ENCODE peak calls at places on chromosomes 7 and 10, in seven cellular contexts. R, X, H, V, S, F and I are unnamed samples.

GRCh38 chr7:143882611-143883078 is 19.3 kb downstream of the TCAF1 start:
- DNase-seq in R (no peak), X (peak), H (no peak), V (peak), S (peak), F (no peak), I (peak)

GRCh38 chr10:31204090-31204489 is 114.9 kb upstream of the ZEB1 start:
- DNase-seq in R (no peak), X (no peak), H (no peak), V (peak), S (peak), F (no peak), I (no peak)

GRCh38 chr7:134184767-134185166 is 57.6 kb downstream of the LRGUK start:
- DNase-seq in R (no peak), X (no peak), H (no peak), V (peak), S (peak), F (no peak), I (no peak)

GRCh38 chr7:131513245-131514061 is 43.0 kb downstream of the PODXL start:
- DNase-seq in R (peak), X (peak), H (peak), V (peak), S (peak), F (peak), I (peak)

GRCh38 chr7:131945313-131945831 is 388.9 kb upstream of the PODXL start:
- DNase-seq in R (peak), X (peak), H (no peak), V (peak), S (peak), F (no peak), I (no peak)

GRCh38 chr10:94500063-94500462 is 45.5 kb upstream of the HELLS start:
- DNase-seq in R (no peak), X (no peak), H (no peak), V (peak), S (no peak), F (no peak), I (no peak)

GRCh38 chr7:159093351-159093971 is 51.2 kb downstream of the VIPR2 start:
- DNase-seq in R (no peak), X (no peak), H (no peak), V (no peak), S (no peak), F (no peak), I (peak)

GRCh38 chr10:119415121-119415520 is 127.4 kb downstream of the RGS10 start:
- DNase-seq in R (no peak), X (no peak), H (no peak), V (no peak), S (no peak), F (no peak), I (no peak)

GRCh38 chr7:29812185-29812876 is 6.0 kb downstream of the WIPF3 start:
- DNase-seq in R (no peak), X (no peak), H (no peak), V (no peak), S (peak), F (no peak), I (no peak)

GRCh38 chr10:29387269-29387668 is 98.4 kb downstream of the LYZL1 start:
- DNase-seq in R (no peak), X (no peak), H (no peak), V (no peak), S (no peak), F (no peak), I (no peak)

GRCh38 chr7:1912472-1913289 is 242.6 kb downstream of the ELFN1 start:
- DNase-seq in R (no peak), X (no peak), H (no peak), V (peak), S (peak), F (no peak), I (no peak)

GRCh38 chr7:118057404-118057803 is 126.6 kb upstream of the LSM8 start:
- DNase-seq in R (no peak), X (no peak), H (no peak), V (no peak), S (no peak), F (no peak), I (no peak)

GRCh38 chr7:159006610-159007130 is 138.0 kb downstream of the VIPR2 start:
- DNase-seq in R (no peak), X (no peak), H (no peak), V (no peak), S (no peak), F (no peak), I (no peak)

GRCh38 chr7:27193335-27194001 is 6.4 kb downstream of the HOXA13 start:
- DNase-seq in R (no peak), X (no peak), H (no peak), V (peak), S (no peak), F (no peak), I (no peak)

GRCh38 chr10:28326516-28327493 is 23.9 kb upstream of the MPP7 start:
- DNase-seq in R (no peak), X (no peak), H (no peak), V (peak), S (peak), F (no peak), I (no peak)

GRCh38 chr7:54860003-54860775 is 101.2 kb upstream of the SEC61G start:
- DNase-seq in R (no peak), X (no peak), H (no peak), V (peak), S (peak), F (no peak), I (no peak)

GRCh38 chr7:116525298-116525912 is 569 bp downstream of the CAV1 start:
- DNase-seq in R (no peak), X (no peak), H (peak), V (peak), S (no peak), F (no peak), I (no peak)

GRCh38 chr7:157775021-157775559 is 438.3 kb downstream of the DNAJB6 start:
- DNase-seq in R (no peak), X (no peak), H (no peak), V (no peak), S (no peak), F (no peak), I (no peak)

GRCh38 chr7:516606-517456 is 2.8 kb downstream of the PDGFA start:
- DNase-seq in R (no peak), X (no peak), H (no peak), V (peak), S (peak), F (no peak), I (peak)

GRCh38 chr10:314381-314780 is 179.1 kb downstream of the ZMYND11 start:
- DNase-seq in R (no peak), X (no peak), H (no peak), V (no peak), S (no peak), F (no peak), I (no peak)

GRCh38 chr7:157526604-157527003 is 189.8 kb downstream of the DNAJB6 start:
- DNase-seq in R (no peak), X (no peak), H (no peak), V (no peak), S (no peak), F (no peak), I (no peak)

GRCh38 chr10:11245510-11245909 is 227.8 kb downstream of the CELF2 start:
- DNase-seq in R (no peak), X (no peak), H (peak), V (no peak), S (no peak), F (no peak), I (no peak)

GRCh38 chr7:121872831-121873764 is at the start of gene PTPRZ1:
- DNase-seq in R (no peak), X (peak), H (no peak), V (peak), S (peak), F (no peak), I (no peak)

GRCh38 chr10:8594176-8594575 is 539.7 kb downstream of the GATA3 start:
- DNase-seq in R (no peak), X (no peak), H (no peak), V (no peak), S (no peak), F (no peak), I (no peak)

GRCh38 chr10:58152698-58153263 is 114.9 kb downstream of the IPMK start:
- DNase-seq in R (peak), X (no peak), H (peak), V (peak), S (peak), F (peak), I (no peak)

GRCh38 chr10:6774406-6774805 is 194.3 kb upstream of the PRKCQ start:
- DNase-seq in R (no peak), X (no peak), H (no peak), V (no peak), S (peak), F (no peak), I (no peak)

GRCh38 chr7:104908636-104909035 is 105.4 kb upstream of the KMT2E start:
- DNase-seq in R (no peak), X (no peak), H (no peak), V (no peak), S (no peak), F (no peak), I (no peak)

GRCh38 chr10:1205450-1206030 is 149.4 kb downstream of the WDR37 start:
- DNase-seq in R (no peak), X (no peak), H (no peak), V (no peak), S (no peak), F (no peak), I (no peak)

GRCh38 chr10:76244061-76244686 is 812.8 kb downstream of the LRMDA start:
- DNase-seq in R (no peak), X (no peak), H (no peak), V (no peak), S (no peak), F (no peak), I (no peak)

GRCh38 chr7:24291271-24291670 is 7.3 kb downstream of the NPY start:
- DNase-seq in R (no peak), X (no peak), H (no peak), V (no peak), S (no peak), F (no peak), I (no peak)

GRCh38 chr10:84230359-84230758 is 5.0 kb upstream of the LRIT2 start:
- DNase-seq in R (no peak), X (no peak), H (no peak), V (no peak), S (no peak), F (no peak), I (no peak)

GRCh38 chr7:1563939-1564602 is 5.8 kb downstream of the PSMG3 start:
- DNase-seq in R (no peak), X (no peak), H (no peak), V (no peak), S (no peak), F (no peak), I (no peak)

GRCh38 chr7:77655836-77656455 is 40.3 kb upstream of the RSBN1L start:
- DNase-seq in R (no peak), X (no peak), H (no peak), V (no peak), S (peak), F (no peak), I (no peak)

GRCh38 chr10:30398788-30399187 is 35.2 kb upstream of the MAP3K8 start:
- DNase-seq in R (no peak), X (no peak), H (no peak), V (no peak), S (no peak), F (no peak), I (no peak)